ENCODE peak calls at places on chromosomes 2 and 18, in six cellular contexts. F, Q, T, Y, W and G are unnamed samples. For H3K9me3, the result is how much of the 10 kb centered on the place peaks cover.

GRCh38 chr18:10378688-10379465 is 75.6 kb upstream of the APCDD1 start:
- DNase-seq in F (no peak), Q (no peak), T (no peak), Y (no peak), W (peak), G (no peak)

GRCh38 chr2:109715302-109715937 is 78.7 kb upstream of the RGPD5 start:
- DNase-seq in F (peak), Q (no peak), T (no peak), Y (no peak), W (peak), G (no peak)

GRCh38 chr18:76558881-76559667 is 64.0 kb upstream of the ZNF516 start:
- DNase-seq in F (peak), Q (no peak), T (no peak), Y (no peak), W (peak), G (no peak)

GRCh38 chr18:9757851-9758587 is 49.9 kb downstream of the RAB31 start:
- DNase-seq in F (no peak), Q (no peak), T (no peak), Y (no peak), W (peak), G (peak)

GRCh38 chr2:84844141-84844540 is 36.7 kb downstream of the TRABD2A start:
- DNase-seq in F (no peak), Q (no peak), T (no peak), Y (no peak), W (no peak), G (no peak)

GRCh38 chr2:1633936-1634587 is 110.3 kb downstream of the PXDN start:
- DNase-seq in F (peak), Q (no peak), T (no peak), Y (no peak), W (no peak), G (no peak)

GRCh38 chr2:88760819-88761598 is 69.5 kb downstream of the RPIA start:
- DNase-seq in F (no peak), Q (no peak), T (no peak), Y (no peak), W (no peak), G (no peak)

GRCh38 chr2:135607561-135607960 is 76.3 kb downstream of the R3HDM1 start:
- DNase-seq in F (no peak), Q (no peak), T (no peak), Y (no peak), W (peak), G (no peak)

GRCh38 chr18:58315041-58315440 is 271.0 kb downstream of the NEDD4L start:
- DNase-seq in F (peak), Q (no peak), T (no peak), Y (no peak), W (no peak), G (no peak)

GRCh38 chr2:126952216-126952615 is 53.5 kb downstream of the TEX51 start:
- DNase-seq in F (no peak), Q (no peak), T (no peak), Y (no peak), W (no peak), G (no peak)

GRCh38 chr18:49757513-49758262 is 55.6 kb downstream of the ACAA2 start:
- DNase-seq in F (no peak), Q (no peak), T (no peak), Y (peak), W (peak), G (peak)

GRCh38 chr2:200174433-200175216 is 131.9 kb upstream of the SPATS2L start:
- DNase-seq in F (no peak), Q (no peak), T (no peak), Y (no peak), W (no peak), G (no peak)

GRCh38 chr2:135064149-135064548 is 12.1 kb downstream of the RAB3GAP1 start:
- DNase-seq in F (no peak), Q (no peak), T (no peak), Y (no peak), W (no peak), G (no peak)

GRCh38 chr2:232843860-232844259 is 26.2 kb upstream of the SNORC start:
- DNase-seq in F (peak), Q (peak), T (no peak), Y (no peak), W (no peak), G (no peak)

GRCh38 chr2:148136441-148136840 is 115.5 kb downstream of the MBD5 start:
- DNase-seq in F (no peak), Q (no peak), T (no peak), Y (no peak), W (no peak), G (no peak)

DNA sequence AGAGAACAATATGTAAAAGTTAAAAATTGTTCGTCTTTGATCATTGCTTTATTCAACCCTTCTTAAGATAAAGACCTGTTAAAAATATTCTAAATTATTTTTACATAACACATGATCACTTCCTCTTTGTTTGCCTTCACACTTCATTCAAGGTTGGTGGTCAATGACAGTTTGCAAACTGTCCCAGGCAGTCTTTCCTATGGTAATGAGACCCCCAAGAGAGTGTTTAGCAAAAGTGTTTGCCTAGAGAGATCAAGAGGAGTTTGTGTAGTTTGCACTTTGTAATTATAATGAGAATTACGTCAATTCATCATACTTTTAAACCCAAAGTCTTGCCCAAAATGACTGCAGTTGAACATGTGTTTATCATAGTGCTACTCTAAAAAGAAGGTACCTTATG is 77.2 kb upstream of the ABCA12 start:
- DNase-seq in F (no peak), Q (no peak), T (no peak), Y (no peak), W (no peak), G (no peak)
- H3K9me3 ChIP-seq in F (under half), Q (under half), T (under half), Y (under half), W (under half), G (under half)

GRCh38 chr2:31216734-31217133 is 581 bp downstream of the CAPN14 start:
- DNase-seq in F (no peak), Q (peak), T (no peak), Y (no peak), W (no peak), G (no peak)

GRCh38 chr2:31213883-31214637 is 3.3 kb downstream of the CAPN14 start:
- DNase-seq in F (peak), Q (no peak), T (no peak), Y (no peak), W (no peak), G (no peak)

GRCh38 chr2:31213063-31213882 is 4.0 kb downstream of the CAPN14 start:
- DNase-seq in F (peak), Q (no peak), T (no peak), Y (no peak), W (no peak), G (no peak)

GRCh38 chr2:31214638-31214915 is 2.7 kb downstream of the CAPN14 start:
- DNase-seq in F (no peak), Q (no peak), T (no peak), Y (no peak), W (no peak), G (no peak)

DNA sequence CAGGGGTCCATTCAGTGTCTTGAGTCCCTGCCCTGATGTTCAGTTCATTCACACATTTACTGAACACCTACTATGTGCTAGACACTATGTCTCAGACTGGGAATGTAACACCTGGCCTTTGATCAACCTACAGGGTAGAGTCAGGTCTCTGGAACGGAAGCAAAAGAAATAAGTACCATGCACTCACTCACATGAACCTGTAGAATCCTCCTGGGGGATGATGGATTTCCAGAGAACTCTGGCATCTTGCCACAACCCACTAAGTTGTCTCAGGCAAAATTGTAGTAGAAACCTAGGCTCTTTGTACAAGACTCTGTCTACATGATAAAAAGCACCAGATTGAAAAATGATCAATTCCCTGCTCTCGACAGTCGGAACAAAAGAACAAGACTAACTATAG is 4.7 kb downstream of the CAPN14 start:
- DNase-seq in F (no peak), Q (no peak), T (no peak), Y (no peak), W (no peak), G (no peak)
- H3K9me3 ChIP-seq in F (under half), Q (under half), T (under half), Y (under half), W (under half), G (under half)

GRCh38 chr2:155384555-155385123 is 686.1 kb downstream of the KCNJ3 start:
- DNase-seq in F (no peak), Q (no peak), T (no peak), Y (no peak), W (no peak), G (no peak)

GRCh38 chr2:155377178-155377780 is 678.8 kb downstream of the KCNJ3 start:
- DNase-seq in F (peak), Q (peak), T (peak), Y (no peak), W (peak), G (no peak)

GRCh38 chr2:155377931-155378444 is 679.5 kb downstream of the KCNJ3 start:
- DNase-seq in F (no peak), Q (no peak), T (no peak), Y (no peak), W (peak), G (no peak)

GRCh38 chr2:155382781-155383180 is 684.3 kb downstream of the KCNJ3 start:
- DNase-seq in F (no peak), Q (no peak), T (no peak), Y (no peak), W (no peak), G (no peak)

DNA sequence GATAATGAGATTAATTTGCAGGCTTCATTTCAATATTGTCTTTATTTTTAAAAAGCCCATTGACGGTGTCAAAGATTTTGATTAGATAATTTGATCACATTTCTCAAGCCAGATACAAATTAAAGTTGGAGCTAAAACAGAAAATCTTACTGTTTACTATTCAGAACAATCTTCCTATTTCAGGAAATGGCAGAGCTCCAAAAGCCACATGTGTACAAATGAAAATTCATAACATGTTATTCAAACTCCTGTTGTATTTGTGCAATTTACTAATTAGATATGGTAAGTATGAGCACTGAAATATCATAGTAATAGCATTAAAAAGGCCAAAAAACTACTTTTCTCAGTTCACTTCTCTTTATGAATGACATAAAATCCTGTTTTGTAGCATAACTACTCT is 683.0 kb downstream of the KCNJ3 start:
- DNase-seq in F (no peak), Q (no peak), T (no peak), Y (no peak), W (no peak), G (no peak)
- H3K9me3 ChIP-seq in F (under half), Q (under half), T (under half), Y (under half), W (under half), G (under half)

DNA sequence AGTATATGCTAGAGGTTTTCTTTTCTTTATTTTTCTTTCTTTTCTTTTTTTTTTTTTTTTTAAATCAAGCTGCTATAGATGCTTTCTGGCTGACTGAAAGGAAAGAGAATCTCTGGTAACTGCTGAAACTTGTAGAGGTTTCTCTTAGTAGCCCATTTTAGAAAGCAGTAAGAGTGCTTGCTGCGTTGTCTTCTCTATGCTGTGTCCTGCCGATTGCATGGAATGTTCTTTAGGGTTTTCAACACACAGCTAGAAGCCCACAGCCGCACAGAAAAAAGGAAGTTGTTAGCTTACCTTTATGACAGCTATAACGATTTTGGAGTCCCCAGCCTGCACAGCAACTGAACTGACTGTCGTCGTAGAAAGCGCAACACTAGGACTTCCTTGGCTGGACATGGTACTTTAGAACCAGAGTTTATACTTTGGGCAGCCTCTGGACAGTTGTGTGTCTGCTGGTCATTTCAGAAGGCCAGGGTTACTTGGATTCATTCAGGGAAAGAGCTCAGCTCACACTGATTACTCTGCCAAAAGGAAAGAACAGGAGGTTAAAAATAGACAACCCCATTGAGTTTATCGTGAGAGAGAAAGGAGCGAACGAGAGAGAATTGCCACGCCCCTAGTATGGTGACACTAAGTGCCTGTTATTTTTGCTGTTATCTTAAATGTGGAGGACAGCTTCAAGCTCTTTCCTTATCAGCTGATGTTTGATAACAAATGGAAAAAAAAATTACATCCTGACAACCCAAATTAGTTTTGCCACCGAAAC is at the start of gene CCDC141:
- DNase-seq in F (no peak), Q (peak), T (no peak), Y (no peak), W (no peak), G (no peak)
- H3K9me3 ChIP-seq in F (under half), Q (under half), T (under half), Y (under half), W (under half), G (under half)

DNA sequence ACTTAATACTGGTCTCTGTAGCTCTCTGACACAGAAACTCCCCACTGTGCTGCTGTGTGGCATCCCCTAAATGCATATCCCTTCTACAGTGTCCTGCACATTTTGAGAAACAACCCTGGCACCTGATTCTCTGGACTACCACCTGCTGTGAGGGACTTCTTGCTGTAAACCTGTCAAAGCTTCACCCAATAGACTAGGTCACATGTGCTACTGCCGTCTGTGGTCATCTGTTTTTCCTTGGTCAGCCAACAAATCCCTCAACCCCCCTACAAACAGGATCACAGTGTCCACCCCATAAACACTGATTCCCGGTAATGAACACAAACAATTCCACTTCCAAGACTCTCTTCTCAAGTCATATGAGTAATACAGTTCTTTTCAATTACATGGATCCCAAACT is 1157.3 kb downstream of the RPIA start:
- DNase-seq in F (no peak), Q (no peak), T (no peak), Y (no peak), W (no peak), G (no peak)
- H3K9me3 ChIP-seq in F (under half), Q (under half), T (under half), Y (under half), W (under half), G (under half)

DNA sequence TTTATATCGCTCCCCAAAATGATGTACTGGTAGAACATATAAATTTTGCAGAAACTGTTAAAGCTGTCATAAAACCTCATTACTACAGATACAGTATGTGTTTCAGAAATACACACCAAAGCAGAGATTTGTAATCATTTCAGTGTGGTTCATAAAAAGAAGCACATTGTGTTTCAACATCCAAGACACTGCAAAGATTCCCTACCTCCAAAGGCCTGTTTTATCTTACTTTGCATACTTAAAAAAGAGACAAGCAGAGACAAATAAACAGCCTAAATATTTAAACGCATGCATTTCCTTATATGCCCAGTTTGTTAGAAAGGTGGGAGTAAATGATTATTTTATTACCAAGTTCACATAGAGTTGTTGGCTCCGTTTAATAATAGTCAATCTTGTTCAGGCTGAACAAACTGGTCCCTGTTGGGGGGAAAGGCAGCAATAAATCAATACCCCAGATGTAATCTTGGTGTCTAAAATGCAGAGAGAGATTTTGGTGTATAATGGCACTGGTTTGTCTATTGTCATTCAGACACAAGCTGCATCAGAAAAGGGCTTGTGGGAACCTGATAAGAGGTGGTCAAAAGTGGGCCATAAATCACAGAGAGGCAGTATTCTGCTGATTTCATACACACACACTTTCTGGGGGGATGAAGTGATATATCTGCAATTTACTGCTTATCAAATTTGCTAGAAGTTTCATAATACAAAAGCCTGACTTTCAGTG is 321.4 kb upstream of the ETAA1 start:
- DNase-seq in F (no peak), Q (no peak), T (no peak), Y (no peak), W (no peak), G (no peak)
- H3K9me3 ChIP-seq in F (under half), Q (under half), T (under half), Y (under half), W (under half), G (under half)

GRCh38 chr2:191314697-191315364 is 69.6 kb downstream of the MYO1B start:
- DNase-seq in F (no peak), Q (no peak), T (no peak), Y (no peak), W (no peak), G (no peak)

GRCh38 chr2:191318729-191319078 is 73.5 kb downstream of the MYO1B start:
- DNase-seq in F (peak), Q (no peak), T (peak), Y (peak), W (peak), G (peak)

GRCh38 chr2:191315365-191315752 is 70.2 kb downstream of the MYO1B start:
- DNase-seq in F (no peak), Q (no peak), T (no peak), Y (no peak), W (no peak), G (no peak)

GRCh38 chr2:191318037-191318728 is 73.0 kb downstream of the MYO1B start:
- DNase-seq in F (no peak), Q (no peak), T (no peak), Y (no peak), W (peak), G (peak)

GRCh38 chr2:191316246-191316645 is 71.0 kb downstream of the MYO1B start:
- DNase-seq in F (no peak), Q (no peak), T (no peak), Y (no peak), W (peak), G (no peak)
- H3K9me3 ChIP-seq in F (under half), Q (under half), T (under half), Y (under half), W (under half), G (under half)

DNA sequence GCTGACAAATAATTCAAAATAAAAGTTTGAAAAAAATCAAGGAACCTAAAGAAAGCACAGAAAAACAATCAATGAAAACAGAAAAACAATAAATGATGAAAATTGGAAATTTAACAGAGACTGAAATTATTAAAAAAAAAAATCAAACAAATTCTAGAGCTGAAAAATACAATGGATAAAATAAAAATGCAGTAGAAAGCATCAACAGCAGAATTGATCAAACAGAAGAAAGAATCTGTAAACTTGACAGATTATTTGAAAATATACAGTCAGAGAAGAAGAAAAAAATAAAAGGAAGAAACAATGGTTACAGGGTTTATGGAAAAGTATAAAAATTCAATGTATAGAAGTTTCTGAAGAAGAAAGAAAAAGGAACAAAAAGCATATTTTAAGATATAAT is 16.2 kb downstream of the SERPINB4 start:
- DNase-seq in F (no peak), Q (no peak), T (no peak), Y (no peak), W (no peak), G (no peak)
- H3K9me3 ChIP-seq in F (under half), Q (under half), T (under half), Y (under half), W (under half), G (under half)

GRCh38 chr2:129464036-129464435 is 515.4 kb upstream of the RAB6C start:
- DNase-seq in F (no peak), Q (no peak), T (no peak), Y (no peak), W (no peak), G (no peak)

GRCh38 chr2:129464631-129465030 is 514.8 kb upstream of the RAB6C start:
- DNase-seq in F (no peak), Q (no peak), T (no peak), Y (no peak), W (no peak), G (no peak)

GRCh38 chr2:129462967-129463366 is 516.5 kb upstream of the RAB6C start:
- DNase-seq in F (no peak), Q (no peak), T (no peak), Y (no peak), W (no peak), G (no peak)

GRCh38 chr2:129460643-129461198 is 518.7 kb upstream of the RAB6C start:
- DNase-seq in F (no peak), Q (no peak), T (no peak), Y (no peak), W (no peak), G (no peak)

GRCh38 chr2:129462349-129462748 is 517.1 kb upstream of the RAB6C start:
- DNase-seq in F (no peak), Q (no peak), T (no peak), Y (no peak), W (no peak), G (no peak)
- H3K9me3 ChIP-seq in F (under half), Q (under half), T (under half), Y (under half), W (under half), G (under half)